ENCODE peak calls at places on chromosome 17, in five cellular contexts. E is left ventricle myocardium inferior, D is AG04450, J is ovary, W is choroid plexus epithelial cell. Z is an unnamed sample.
A peak's percentile ranks its signal among the peaks of the same experiment; 100 is the strongest.

GRCh38 chr17:38339891-38340290 is 3.9 kb downstream of the GPR179 start:
- DNase-seq in J (no peak), D (no peak), E (no peak), W (no peak), Z (no peak)

GRCh38 chr17:51650202-51650601 is 389.9 kb downstream of the UTP18 start:
- DNase-seq in D (no peak), W (no peak), E (no peak), J (no peak), Z (no peak)

GRCh38 chr17:72622661-72623433 is 469.6 kb downstream of the SLC39A11 start:
- DNase-seq in E (no peak), W (no peak), J (no peak), D (no peak), Z (no peak)

GRCh38 chr17:48732688-48733629 is 4.4 kb upstream of the HOXB13 start:
- DNase-seq in J (no peak), W (no peak), E (no peak), D (no peak), Z (no peak)

GRCh38 chr17:19248923-19249574 is 11.9 kb downstream of the EPN2 start:
- DNase-seq in D (peak; percentile 72), J (no peak), W (peak; percentile 85), E (peak; percentile 47), Z (peak; percentile 88)

GRCh38 chr17:53628011-53628410 is 194.7 kb upstream of the KIF2B start:
- DNase-seq in E (no peak), J (no peak), D (no peak), W (peak; percentile 4), Z (peak; percentile 75)

GRCh38 chr17:62064791-62065563 is at the start of gene MED13:
- DNase-seq in W (peak; percentile 42), J (peak; percentile 78), D (no peak), E (peak; percentile 66), Z (peak; percentile 40)

GRCh38 chr17:69677130-69677529 is 262.6 kb downstream of the MAP2K6 start:
- DNase-seq in D (no peak), W (peak; percentile 69), E (no peak), J (no peak), Z (peak; percentile 9)

GRCh38 chr17:50676065-50676975 is 31.4 kb downstream of the ANKRD40 start:
- DNase-seq in J (no peak), W (no peak), E (no peak), D (no peak), Z (no peak)

GRCh38 chr17:67779098-67779672 is 46.1 kb upstream of the BPTF start:
- DNase-seq in J (peak; percentile 49), D (no peak), W (peak; percentile 92), E (peak; percentile 42), Z (peak; percentile 68)

GRCh38 chr17:41199421-41200098 is 9.9 kb downstream of the KRTAP9-1 start:
- DNase-seq in W (no peak), E (no peak), D (no peak), J (no peak), Z (no peak)

DNA sequence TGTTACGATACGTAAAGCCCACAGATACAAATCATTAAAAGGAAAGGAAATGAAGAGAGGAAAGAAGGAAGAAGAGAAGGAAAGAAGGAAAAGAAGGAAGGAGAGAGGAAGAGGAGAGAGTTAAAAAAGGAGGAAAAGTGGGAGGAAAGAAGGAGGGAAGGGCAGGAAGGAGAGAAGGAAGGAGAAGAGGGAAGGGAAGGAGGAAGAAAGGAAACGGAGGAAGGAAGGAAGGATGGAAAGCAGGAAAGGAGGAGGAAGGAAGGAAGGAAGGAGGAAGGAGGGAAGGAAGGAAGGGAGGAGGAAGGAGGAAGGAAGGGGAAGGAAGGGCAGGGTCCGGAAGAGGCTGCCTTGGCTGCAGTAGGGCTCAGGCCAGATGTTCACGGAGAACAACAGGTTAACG is 95.2 kb downstream of the ENGASE start:
- DNase-seq in D (no peak), W (no peak), J (no peak), E (no peak), Z (no peak)
- TF ChIP-seq CTCF in D (no peak), W (no peak), J (no peak), E (no peak), Z (no peak)

GRCh38 chr17:35081638-35082037 is 18.1 kb upstream of the RFFL start:
- DNase-seq in W (no peak), D (no peak), J (no peak), E (no peak), Z (no peak)
- H3K4me3 ChIP-seq in W (no peak overlapping the region), D (no peak overlapping the region), J (no peak overlapping the region), E (no peak overlapping the region), Z (no peak overlapping the region)

DNA sequence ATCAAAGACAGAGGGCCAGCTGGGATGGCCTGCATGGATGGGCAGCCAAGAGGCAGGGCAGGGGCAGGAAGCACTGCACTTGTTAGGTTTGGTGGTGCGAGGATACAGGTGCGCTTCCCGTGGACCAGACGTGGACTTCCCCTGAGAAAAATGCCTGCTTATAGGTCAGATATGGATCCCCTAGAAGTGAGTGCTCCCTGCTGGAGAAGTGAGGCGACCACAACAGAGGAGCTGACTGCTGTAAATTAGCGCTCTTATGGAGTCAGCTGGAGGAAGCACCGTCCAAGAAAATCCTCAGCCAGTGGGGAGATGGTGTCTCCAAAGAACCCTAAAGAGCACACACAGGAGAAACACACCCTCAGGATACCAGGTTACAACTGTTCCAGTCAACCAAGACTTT is 27.7 kb upstream of the CCDC182 start:
- DNase-seq in D (no peak), E (no peak), J (no peak), W (no peak), Z (no peak)
- TF ChIP-seq CTCF in D (no peak), E (no peak), J (no peak), W (peak; percentile 10), Z (no peak)

GRCh38 chr17:9410285-9410684 is 165.3 kb downstream of the STX8 start:
- DNase-seq in J (no peak), D (no peak), E (no peak), W (no peak), Z (no peak)

GRCh38 chr17:9410737-9411136 is 164.9 kb downstream of the STX8 start:
- DNase-seq in W (no peak), E (no peak), J (no peak), D (no peak), Z (no peak)

GRCh38 chr17:9409026-9409425 is 166.6 kb downstream of the STX8 start:
- DNase-seq in J (no peak), D (no peak), E (no peak), W (no peak), Z (no peak)

GRCh38 chr17:9408381-9408780 is 167.2 kb downstream of the STX8 start:
- DNase-seq in W (peak; percentile 55), D (no peak), J (no peak), E (no peak), Z (peak; percentile 77)

DNA sequence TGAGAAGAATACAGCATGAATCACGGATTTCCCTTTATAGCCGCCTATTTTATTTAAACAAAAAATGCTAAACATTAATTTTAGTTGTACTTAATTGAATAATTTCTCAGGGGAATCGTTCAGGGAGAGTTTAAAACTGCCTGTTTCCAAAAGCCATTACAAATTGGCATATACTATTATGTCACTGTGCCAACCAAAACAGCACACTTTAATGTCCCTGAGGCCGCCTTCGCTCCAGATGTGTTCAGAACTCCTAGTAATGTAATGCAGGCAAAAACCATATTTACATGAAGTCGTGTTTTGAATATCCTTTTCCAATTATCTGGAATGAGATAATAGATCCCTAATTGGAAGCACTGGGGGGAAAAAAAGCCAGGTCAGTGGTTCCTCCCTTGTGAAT is 166.2 kb downstream of the STX8 start:
- DNase-seq in E (no peak), W (no peak), D (no peak), J (no peak), Z (peak; percentile 26)
- H3K4me3 ChIP-seq in E (no peak overlapping the region), W (no peak overlapping the region), D (no peak overlapping the region), J (no peak overlapping the region), Z (no peak overlapping the region)

GRCh38 chr17:3845361-3845753 is 689 bp downstream of the NCBP3 start:
- DNase-seq in W (peak; percentile 30), D (no peak), E (no peak), J (no peak), Z (peak; percentile 13)
- TF ChIP-seq CTCF in W (no peak), D (no peak), E (no peak), J (no peak), Z (no peak)

DNA sequence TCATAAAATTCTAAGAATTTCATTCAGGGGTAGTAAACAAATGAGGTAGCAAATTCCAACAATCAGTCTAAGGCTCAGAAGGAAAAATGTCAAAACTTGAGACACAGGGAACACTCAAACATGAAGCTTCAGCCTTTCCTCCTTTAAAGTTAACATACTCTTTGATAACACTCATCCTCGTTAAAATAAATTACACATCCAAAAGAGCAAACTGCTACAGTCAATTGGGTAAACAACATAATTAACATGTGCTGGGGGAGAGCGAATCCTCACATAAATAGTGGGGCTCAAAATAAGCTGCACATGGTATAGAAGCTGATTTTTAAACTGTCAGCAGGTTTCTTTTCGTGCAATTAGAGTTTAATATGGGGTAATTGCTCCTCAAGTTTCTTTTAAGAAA is 12.9 kb downstream of the GRB2 start:
- DNase-seq in E (no peak), D (no peak), J (no peak), W (peak; percentile 10), Z (no peak)
- H3K4me3 ChIP-seq in E (peak overlapping the region; percentile 77), D (peak overlapping the region; percentile 80), J (no peak overlapping the region), W (peak overlapping the region; percentile 91), Z (peak overlapping the region; percentile 73)

DNA sequence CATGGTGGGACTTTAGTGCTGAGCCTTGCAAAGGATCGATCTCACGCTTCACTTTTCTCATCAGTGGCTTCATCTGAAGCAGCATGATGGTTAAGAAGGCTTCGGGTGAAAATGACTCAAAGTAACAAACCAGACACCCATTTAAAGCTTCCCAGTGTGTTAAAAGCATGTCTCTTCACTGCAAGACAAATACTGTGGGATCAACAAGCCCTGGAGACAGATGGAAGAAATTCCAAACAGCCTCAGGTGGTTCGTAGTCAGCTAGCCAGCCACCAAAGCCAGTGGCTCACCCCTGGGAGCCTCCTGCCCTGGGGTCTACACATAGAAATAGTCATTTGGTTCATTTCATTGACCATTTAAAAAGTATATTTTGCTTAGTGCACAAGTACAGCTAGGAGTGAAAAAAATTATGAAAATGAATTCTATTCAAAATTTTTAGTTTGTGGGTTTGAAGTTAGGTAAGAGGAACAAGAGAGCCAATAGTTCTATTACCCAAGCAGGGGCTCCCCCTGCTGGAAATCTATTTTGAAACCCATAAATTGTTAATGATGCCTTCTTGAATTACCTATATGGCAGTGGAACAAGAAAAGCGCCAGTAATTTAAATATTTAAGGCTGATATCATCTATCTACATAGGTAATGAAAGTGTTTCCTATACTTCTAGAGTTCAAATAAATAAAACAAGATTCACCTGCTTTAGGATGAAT is 51.6 kb downstream of the PMP22 start:
- DNase-seq in J (no peak), W (peak; percentile 67), D (no peak), E (no peak), Z (peak; percentile 4)
- TF ChIP-seq CTCF in J (no peak), W (peak; percentile 60), D (peak; percentile 39), E (peak; percentile 53), Z (peak; percentile 27)

GRCh38 chr17:40022497-40022896 is 7.3 kb downstream of the CSF3 start:
- DNase-seq in W (no peak), D (no peak), J (no peak), E (no peak), Z (no peak)

GRCh38 chr17:40019140-40019991 is 4.1 kb downstream of the CSF3 start:
- DNase-seq in W (peak; percentile 87), J (peak; percentile 60), D (peak; percentile 47), E (no peak), Z (peak; percentile 83)

GRCh38 chr17:40020146-40020545 is 4.9 kb downstream of the CSF3 start:
- DNase-seq in E (no peak), J (no peak), W (no peak), D (no peak), Z (no peak)

GRCh38 chr17:40022961-40023541 is 7.8 kb downstream of the CSF3 start:
- DNase-seq in J (no peak), E (no peak), W (no peak), D (no peak), Z (no peak)

GRCh38 chr17:40021471-40021961 is 6.3 kb downstream of the CSF3 start:
- DNase-seq in E (no peak), J (peak; percentile 43), D (no peak), W (peak; percentile 13), Z (peak; percentile 42)
- H3K4me3 ChIP-seq in E (no peak overlapping the region), J (no peak overlapping the region), D (no peak overlapping the region), W (no peak overlapping the region), Z (no peak overlapping the region)